ENCODE peak calls at places on chromosomes 1 and 21, in four cellular contexts. T, E, Q and G are unnamed samples.

GRCh38 chr1:156383023-156383422 is 14.0 kb downstream of the RHBG start:
- DNase-seq in T (peak), E (peak), Q (peak), G (peak)

GRCh38 chr1:15153184-15153841 is at the start of gene TMEM51:
- DNase-seq in T (peak), E (peak), Q (peak), G (peak)

GRCh38 chr1:226569879-226570547 is 21.4 kb downstream of the STUM start:
- DNase-seq in T (no peak), E (no peak), Q (peak), G (no peak)

GRCh38 chr1:149884433-149885363 is 14.7 kb upstream of the BOLA1 start:
- DNase-seq in T (no peak), E (peak), Q (peak), G (no peak)

GRCh38 chr1:175530167-175530566 is 213.2 kb downstream of the TNR start:
- DNase-seq in T (no peak), E (no peak), Q (no peak), G (no peak)

GRCh38 chr1:29090937-29091618 is 32.6 kb downstream of the TMEM200B start:
- DNase-seq in T (no peak), E (no peak), Q (no peak), G (no peak)

GRCh38 chr21:42746240-42746592 is 92.8 kb downstream of the PDE9A start:
- DNase-seq in T (no peak), E (no peak), Q (no peak), G (no peak)

GRCh38 chr1:240739139-240739538 is 127.2 kb upstream of the GREM2 start:
- DNase-seq in T (no peak), E (no peak), Q (peak), G (no peak)

GRCh38 chr1:26838474-26839338 is 12.2 kb downstream of the ZDHHC18 start:
- DNase-seq in T (no peak), E (no peak), Q (peak), G (peak)

GRCh38 chr21:41932576-41933258 is 21.1 kb downstream of the C2CD2 start:
- DNase-seq in T (no peak), E (peak), Q (peak), G (peak)

GRCh38 chr1:245197121-245197520 is 42.3 kb downstream of the KIF26B start:
- DNase-seq in T (no peak), E (no peak), Q (no peak), G (no peak)

GRCh38 chr1:61043010-61043820 is 39.1 kb upstream of the NFIA start:
- DNase-seq in T (peak), E (peak), Q (peak), G (no peak)

GRCh38 chr1:15788624-15789301 is 18.7 kb downstream of the UQCRHL start:
- DNase-seq in T (no peak), E (no peak), Q (peak), G (peak)

GRCh38 chr1:183967914-183968313 is 69.6 kb downstream of the COLGALT2 start:
- DNase-seq in T (no peak), E (no peak), Q (no peak), G (no peak)

GRCh38 chr21:33019885-33020557 is 5.7 kb upstream of the OLIG2 start:
- DNase-seq in T (no peak), E (no peak), Q (no peak), G (no peak)

GRCh38 chr1:109579044-109579443 is 30.6 kb downstream of the GNAI3 start:
- DNase-seq in T (no peak), E (no peak), Q (no peak), G (no peak)

GRCh38 chr1:116628448-116628847 is 39.1 kb downstream of the IGSF3 start:
- DNase-seq in T (no peak), E (no peak), Q (no peak), G (no peak)

GRCh38 chr1:183267646-183268431 is 81.8 kb downstream of the LAMC2 start:
- DNase-seq in T (no peak), E (no peak), Q (peak), G (peak)

GRCh38 chr1:210448293-210448892 is 119.7 kb downstream of the HHAT start:
- DNase-seq in T (no peak), E (peak), Q (peak), G (peak)

GRCh38 chr21:37917612-37918011 is 1.4 kb upstream of the KCNJ6 start:
- DNase-seq in T (no peak), E (no peak), Q (peak), G (peak)

GRCh38 chr21:46205121-46205520 is 20.9 kb upstream of the SPATC1L start:
- DNase-seq in T (no peak), E (no peak), Q (no peak), G (no peak)

GRCh38 chr1:229556551-229556950 is 2.0 kb downstream of the ABCB10 start:
- DNase-seq in T (no peak), E (no peak), Q (peak), G (no peak)
- H3K27ac ChIP-seq in T (no peak), E (no peak), Q (no peak), G (no peak)

GRCh38 chr1:200364831-200365230 is 45.0 kb downstream of the ZNF281 start:
- DNase-seq in T (no peak), E (no peak), Q (no peak), G (no peak)

GRCh38 chr1:200359610-200360163 is 50.1 kb downstream of the ZNF281 start:
- DNase-seq in T (no peak), E (no peak), Q (peak), G (peak)

GRCh38 chr1:200363200-200363933 is 46.5 kb downstream of the ZNF281 start:
- DNase-seq in T (no peak), E (no peak), Q (peak), G (no peak)

GRCh38 chr1:200364121-200364759 is 45.6 kb downstream of the ZNF281 start:
- DNase-seq in T (no peak), E (peak), Q (peak), G (no peak)

DNA sequence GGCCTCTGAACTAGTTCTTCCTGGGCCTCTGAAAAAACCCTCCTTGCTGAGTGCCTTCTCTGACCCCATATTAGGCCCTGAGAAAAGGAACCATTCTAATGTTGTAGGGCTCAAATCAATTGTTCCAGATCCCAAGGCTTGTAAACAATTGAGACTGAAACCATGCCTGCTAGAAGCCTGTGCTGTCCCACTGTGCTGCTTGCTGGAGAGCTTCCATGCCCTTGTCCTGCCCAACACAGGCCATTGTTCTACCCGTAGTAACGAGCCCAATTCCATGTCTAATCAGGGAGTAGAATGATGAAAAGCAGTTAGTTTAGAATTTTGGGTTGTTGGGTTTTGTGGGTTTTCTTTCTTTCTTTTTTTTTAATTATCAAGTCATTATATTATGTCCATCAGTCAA is 47.4 kb downstream of the ZNF281 start:
- DNase-seq in T (no peak), E (no peak), Q (no peak), G (no peak)
- H3K27ac ChIP-seq in T (no peak), E (no peak), Q (no peak), G (no peak)

DNA sequence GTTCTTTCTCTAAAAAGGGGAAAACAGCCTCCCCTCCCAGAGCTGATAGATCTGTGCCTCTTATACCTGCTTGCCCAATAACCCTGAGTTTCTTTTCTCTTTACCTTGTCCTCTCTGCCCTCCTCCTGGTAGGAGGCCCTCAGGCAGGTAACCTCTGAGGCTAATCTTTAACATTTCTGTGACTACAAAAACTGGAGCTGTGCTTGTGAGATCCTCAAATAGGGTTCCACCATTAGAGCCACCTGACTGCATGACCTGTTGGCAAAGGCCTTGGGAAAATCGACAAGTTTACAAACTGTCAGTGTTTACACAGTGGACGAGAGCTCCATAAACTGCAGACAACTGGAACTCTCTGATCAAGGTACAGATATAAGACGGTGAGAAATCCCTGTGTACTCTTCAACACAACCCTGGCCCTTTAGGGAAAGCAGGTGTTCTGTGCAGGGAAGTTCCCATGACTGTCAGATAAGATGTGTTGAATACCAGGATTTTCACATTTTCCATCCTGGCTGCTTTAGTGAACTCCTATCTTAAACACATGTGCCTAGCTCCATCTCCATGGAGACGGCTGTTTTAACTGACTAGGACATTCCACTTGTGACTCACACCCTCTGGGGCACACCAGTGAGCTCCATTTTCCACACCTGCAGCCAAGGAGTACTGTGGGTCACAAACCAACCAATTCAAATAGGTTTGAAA is 38.3 kb downstream of the ECE1 start:
- DNase-seq in T (peak), E (peak), Q (peak), G (peak)
- H3K27ac ChIP-seq in T (peak), E (peak), Q (peak), G (peak)

GRCh38 chr1:63916485-63917360 is 142.9 kb downstream of the ROR1 start:
- DNase-seq in T (no peak), E (no peak), Q (no peak), G (no peak)
- H3K27ac ChIP-seq in T (no peak), E (no peak), Q (no peak), G (no peak)

GRCh38 chr1:3568815-3569435 is 42.4 kb downstream of the MEGF6 start:
- DNase-seq in T (no peak), E (no peak), Q (no peak), G (no peak)
- H3K27ac ChIP-seq in T (no peak), E (no peak), Q (no peak), G (no peak)

DNA sequence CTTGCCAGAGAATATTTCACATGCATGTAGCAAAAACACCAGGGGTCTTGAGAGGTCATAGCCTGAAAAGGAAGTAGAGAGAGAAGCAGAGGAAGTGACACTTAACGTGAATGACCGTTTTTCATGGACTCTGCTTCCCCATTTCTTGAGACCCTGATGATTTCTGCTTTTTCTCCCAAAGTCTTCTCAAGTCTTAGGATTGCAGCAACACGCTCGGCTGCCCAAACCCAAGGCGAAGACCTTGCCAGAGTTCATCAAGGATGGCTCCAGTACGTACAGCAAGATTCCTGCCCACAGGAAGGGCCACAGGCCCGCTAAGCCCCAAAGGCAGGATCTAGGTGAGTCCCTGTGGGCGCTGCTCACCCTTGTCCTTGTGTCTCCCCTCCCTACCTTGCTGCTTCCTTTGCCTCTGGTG is 12.8 kb downstream of the THEMIS2 start:
- DNase-seq in T (no peak), E (no peak), Q (no peak), G (no peak)
- H3K27ac ChIP-seq in T (no peak), E (no peak), Q (no peak), G (no peak)